ENCODE peak calls at places on chromosomes 13 and 19, in nine cellular contexts. I is SJSA1; D is bronchial epithelial cell; Q is CD8-positive, alpha-beta T cell; P is cardiac muscle cell; S is astrocyte of the spinal cord; W is MG63; N is heart right ventricle; O is AG10803. F is an unnamed sample.

GRCh38 chr19:40709817-40710216 is 6.9 kb downstream of the COQ8B start:
- DNase-seq in I (no peak), D (no peak), Q (no peak), P (no peak), S (no peak), W (no peak), N (no peak), O (no peak), F (no peak)

GRCh38 chr19:4877753-4878490 is 10.5 kb upstream of the PLIN3 start:
- DNase-seq in I (peak), D (no peak), Q (no peak), P (no peak), S (peak), W (no peak), N (no peak), O (no peak), F (peak)

GRCh38 chr19:480016-480855 is 16.1 kb upstream of the MADCAM1 start:
- DNase-seq in I (peak), D (no peak), Q (peak), P (peak), S (peak), W (peak), N (peak), O (peak), F (peak)

GRCh38 chr13:114041493-114041892 is 67.6 kb upstream of the C13orf46 start:
- DNase-seq in I (no peak), D (no peak), Q (no peak), P (no peak), S (no peak), W (no peak), N (no peak), O (no peak), F (no peak)

GRCh38 chr13:97254809-97255208 is 32.7 kb downstream of the MBNL2 start:
- DNase-seq in I (no peak), D (peak), Q (no peak), P (no peak), S (peak), W (peak), N (no peak), O (peak), F (no peak)

GRCh38 chr19:48533770-48534169 is 18.2 kb upstream of the SULT2B1 start:
- DNase-seq in I (no peak), D (no peak), Q (no peak), P (no peak), S (no peak), W (no peak), N (no peak), O (no peak), F (no peak)

GRCh38 chr13:110907951-110908898 is 6.6 kb downstream of the ANKRD10 start:
- DNase-seq in I (peak), D (peak), Q (no peak), P (peak), S (no peak), W (no peak), N (no peak), O (peak), F (peak)

GRCh38 chr13:66048888-66049287 is 1181.2 kb downstream of the PCDH9 start:
- DNase-seq in I (no peak), D (no peak), Q (no peak), P (no peak), S (no peak), W (no peak), N (no peak), O (no peak), F (no peak)

GRCh38 chr19:42465827-42466280 is 23.1 kb upstream of the CXCL17 start:
- DNase-seq in I (no peak), D (no peak), Q (no peak), P (no peak), S (no peak), W (no peak), N (no peak), O (no peak), F (peak)

GRCh38 chr13:18996221-18996620 is 185.4 kb downstream of the TUBA3C start:
- DNase-seq in I (no peak), D (no peak), Q (no peak), P (no peak), S (no peak), W (peak), N (no peak), O (no peak), F (no peak)

GRCh38 chr19:54172764-54173699 is at the start of gene TMC4:
- DNase-seq in I (no peak), D (peak), Q (no peak), P (peak), S (no peak), W (no peak), N (peak), O (peak), F (peak)

GRCh38 chr19:54162241-54162805 is 2.8 kb upstream of the LENG1 start:
- DNase-seq in I (peak), D (peak), Q (peak), P (peak), S (peak), W (no peak), N (peak), O (peak), F (peak)

GRCh38 chr19:9075064-9075964 is 11.5 kb upstream of the OR1M1 start:
- DNase-seq in I (peak), D (peak), Q (no peak), P (peak), S (peak), W (peak), N (peak), O (peak), F (peak)

GRCh38 chr19:45119582-45119981 is 26.6 kb downstream of the PPP1R37 start:
- DNase-seq in I (no peak), D (no peak), Q (no peak), P (no peak), S (no peak), W (no peak), N (no peak), O (no peak), F (no peak)

GRCh38 chr19:3807131-3807480 is 20.9 kb upstream of the MATK start:
- DNase-seq in I (no peak), D (no peak), Q (no peak), P (no peak), S (no peak), W (no peak), N (no peak), O (no peak), F (no peak)

GRCh38 chr19:30103981-30104380 is 161.9 kb downstream of the URI1 start:
- DNase-seq in I (no peak), D (no peak), Q (no peak), P (no peak), S (no peak), W (no peak), N (no peak), O (no peak), F (no peak)

DNA sequence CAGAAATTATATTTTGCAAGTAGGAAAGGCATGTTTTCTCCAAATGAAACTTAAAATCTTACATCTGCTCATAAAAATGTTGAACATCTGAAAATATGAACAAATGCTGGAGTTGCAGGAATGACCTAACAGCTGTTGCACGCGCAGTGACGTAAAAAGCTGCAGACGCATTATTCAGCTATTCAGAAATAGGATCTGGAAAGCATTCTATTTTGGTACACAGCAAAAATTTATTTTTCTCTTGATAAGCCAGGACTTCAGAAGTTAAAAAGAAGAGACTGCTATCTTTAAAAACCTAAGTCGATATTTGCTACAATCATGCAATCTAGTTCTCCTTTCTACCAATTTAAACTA is 36.9 kb upstream of the STARD13 start:
- DNase-seq in I (no peak), D (no peak), Q (no peak), P (peak), S (peak), W (no peak), N (peak), O (peak), F (no peak)
- H3K4me3 ChIP-seq in I (no peak), D (no peak), Q (no peak), P (no peak), S (no peak), W (no peak), N (no peak), O (peak), F (no peak)

GRCh38 chr13:25137624-25137892 is 34.5 kb downstream of the AMER2 start:
- DNase-seq in I (no peak), D (no peak), Q (no peak), P (no peak), S (no peak), W (no peak), N (no peak), O (no peak), F (no peak)
- H3K4me3 ChIP-seq in I (no peak), D (no peak), Q (no peak), P (no peak), S (no peak), W (no peak), N (no peak), O (no peak), F (no peak)

GRCh38 chr19:55443824-55444719 is 972 bp upstream of the SHISA7 start:
- DNase-seq in I (no peak), D (no peak), Q (no peak), P (no peak), S (no peak), W (no peak), N (no peak), O (no peak), F (peak)
- H3K4me3 ChIP-seq in I (no peak), D (no peak), Q (no peak), P (no peak), S (no peak), W (no peak), N (no peak), O (no peak), F (no peak)

GRCh38 chr19:7159105-7159933 is 89.8 kb downstream of the ZNF557 start:
- DNase-seq in I (no peak), D (no peak), Q (no peak), P (peak), S (peak), W (peak), N (peak), O (peak), F (no peak)

DNA sequence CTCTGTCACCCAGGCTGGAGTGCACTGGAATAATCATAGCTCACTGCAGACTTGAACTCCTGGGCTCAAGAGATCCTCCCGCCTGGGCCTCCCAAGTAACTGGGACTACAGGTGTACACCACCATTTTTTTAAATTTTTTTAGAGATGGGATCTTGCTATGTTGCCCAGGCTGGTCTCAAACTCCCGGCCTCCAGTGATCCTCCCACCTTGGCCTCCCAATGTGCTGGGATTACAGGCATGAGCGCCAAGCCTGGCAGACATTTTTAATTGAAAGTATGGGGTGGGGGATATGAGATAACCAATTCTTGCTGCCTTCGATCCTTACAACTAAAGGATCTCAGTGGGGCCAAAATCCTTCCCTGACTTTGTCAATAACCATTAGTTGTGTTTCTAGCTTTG is 91.8 kb downstream of the ZNF557 start:
- DNase-seq in I (no peak), D (no peak), Q (no peak), P (no peak), S (no peak), W (no peak), N (no peak), O (no peak), F (no peak)
- H3K4me3 ChIP-seq in I (no peak), D (no peak), Q (no peak), P (no peak), S (no peak), W (no peak), N (no peak), O (no peak), F (no peak)

GRCh38 chr13:48220592-48221300 is 12.3 kb upstream of the ITM2B start:
- DNase-seq in I (peak), D (no peak), Q (no peak), P (no peak), S (no peak), W (no peak), N (no peak), O (no peak), F (no peak)
- H3K4me3 ChIP-seq in I (no peak), D (no peak), Q (peak), P (no peak), S (no peak), W (no peak), N (no peak), O (no peak), F (no peak)

GRCh38 chr19:2474232-2475017 is 1.5 kb upstream of the GADD45B start:
- DNase-seq in I (peak), D (peak), Q (peak), P (peak), S (peak), W (peak), N (peak), O (peak), F (peak)

GRCh38 chr19:2477141-2477710 is 1.3 kb downstream of the GADD45B start:
- DNase-seq in I (peak), D (peak), Q (no peak), P (peak), S (peak), W (peak), N (peak), O (no peak), F (peak)

GRCh38 chr19:2476451-2477140 is 669 bp downstream of the GADD45B start:
- DNase-seq in I (peak), D (no peak), Q (no peak), P (peak), S (peak), W (peak), N (peak), O (peak), F (peak)

GRCh38 chr19:2475702-2476450 is at the start of gene GADD45B:
- DNase-seq in I (peak), D (peak), Q (peak), P (peak), S (peak), W (peak), N (peak), O (peak), F (peak)

GRCh38 chr19:2475018-2475701 is 767 bp upstream of the GADD45B start:
- DNase-seq in I (peak), D (no peak), Q (no peak), P (peak), S (peak), W (peak), N (peak), O (peak), F (peak)
- H3K4me3 ChIP-seq in I (peak), D (peak), Q (peak), P (peak), S (peak), W (peak), N (peak), O (peak), F (peak)

DNA sequence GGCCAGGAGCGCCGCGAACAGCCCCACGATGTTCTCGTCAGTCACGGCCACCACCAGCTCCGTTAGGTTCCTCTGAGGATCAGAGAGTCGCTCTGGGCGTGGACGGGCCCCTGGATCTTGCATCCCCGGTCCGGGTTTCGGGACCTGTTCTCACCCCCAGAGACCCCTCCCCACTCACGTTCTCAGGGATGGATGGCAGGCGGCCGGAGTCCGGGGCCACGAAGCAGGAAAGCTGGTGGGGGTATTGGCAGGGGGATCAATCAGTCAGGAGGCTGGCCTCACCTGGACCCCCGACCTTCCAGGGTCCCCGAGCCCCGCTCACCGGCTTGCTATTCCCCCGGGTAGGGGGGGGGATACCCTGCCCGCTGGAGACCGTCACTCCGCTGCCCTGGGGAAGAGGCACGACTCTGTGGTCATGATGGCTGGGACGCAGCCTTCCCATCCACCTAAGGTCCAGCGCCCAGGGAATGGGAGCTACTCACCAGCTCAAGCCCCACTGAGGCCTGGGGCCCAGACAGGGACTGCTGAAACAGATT is 4.6 kb downstream of the DENND1C start:
- DNase-seq in I (no peak), D (no peak), Q (no peak), P (no peak), S (no peak), W (no peak), N (no peak), O (no peak), F (peak)
- H3K4me3 ChIP-seq in I (no peak), D (peak), Q (no peak), P (peak), S (peak), W (no peak), N (no peak), O (no peak), F (peak)

GRCh38 chr19:19488041-19488874 is 27.1 kb downstream of the TSSK6 start:
- DNase-seq in I (no peak), D (no peak), Q (no peak), P (peak), S (no peak), W (no peak), N (peak), O (no peak), F (peak)
- H3K4me3 ChIP-seq in I (no peak), D (no peak), Q (no peak), P (no peak), S (no peak), W (no peak), N (no peak), O (peak), F (no peak)